ENCODE peak calls at places on chromosomes 6 and 20, in four cellular contexts. One of them, this sample, is unnamed.

GRCh38 chr6:79602859-79603258 is 28.3 kb upstream of the SH3BGRL2 start:
- DNase-seq in endothelial cell: no peak
- DNase-seq in memory B cell: no peak
- DNase-seq in neural progenitor cell: no peak
- DNase-seq in this sample: no peak

GRCh38 chr6:129748212-129748900 is 38.4 kb upstream of the ARHGAP18 start:
- DNase-seq in endothelial cell: no peak
- DNase-seq in neural progenitor cell: no peak
- DNase-seq in memory B cell: peak
- DNase-seq in this sample: no peak

GRCh38 chr6:90197854-90198496 is 98.7 kb downstream of the BACH2 start:
- DNase-seq in neural progenitor cell: peak
- DNase-seq in endothelial cell: no peak
- DNase-seq in memory B cell: no peak
- DNase-seq in this sample: peak

GRCh38 chr6:26536571-26537159 is 1.5 kb upstream of the HMGN4 start:
- DNase-seq in neural progenitor cell: peak
- DNase-seq in endothelial cell: peak
- DNase-seq in memory B cell: no peak
- DNase-seq in this sample: no peak

GRCh38 chr6:96301023-96301422 is 220.6 kb upstream of the UFL1 start:
- DNase-seq in memory B cell: no peak
- DNase-seq in neural progenitor cell: no peak
- DNase-seq in endothelial cell: no peak
- DNase-seq in this sample: no peak

GRCh38 chr20:38139919-38140753 is 24.9 kb downstream of the TGM2 start:
- DNase-seq in neural progenitor cell: no peak
- DNase-seq in endothelial cell: no peak
- DNase-seq in memory B cell: no peak
- DNase-seq in this sample: no peak

GRCh38 chr6:5510331-5510730 is 249.0 kb downstream of the FARS2 start:
- DNase-seq in endothelial cell: no peak
- DNase-seq in memory B cell: no peak
- DNase-seq in neural progenitor cell: no peak
- DNase-seq in this sample: no peak

GRCh38 chr20:58374027-58374850 is 14.8 kb upstream of the VAPB start:
- DNase-seq in endothelial cell: no peak
- DNase-seq in memory B cell: no peak
- DNase-seq in neural progenitor cell: peak
- DNase-seq in this sample: no peak

GRCh38 chr20:56724246-56724757 is 95.2 kb downstream of the TFAP2C start:
- DNase-seq in neural progenitor cell: no peak
- DNase-seq in memory B cell: no peak
- DNase-seq in endothelial cell: no peak
- DNase-seq in this sample: no peak

GRCh38 chr20:61835301-61835700 is 230.4 kb downstream of the TAF4 start:
- DNase-seq in endothelial cell: no peak
- DNase-seq in neural progenitor cell: no peak
- DNase-seq in memory B cell: no peak
- DNase-seq in this sample: no peak

GRCh38 chr6:31621320-31621939 is 915 bp downstream of the PRRC2A start:
- DNase-seq in endothelial cell: no peak
- DNase-seq in memory B cell: no peak
- DNase-seq in neural progenitor cell: no peak
- DNase-seq in this sample: no peak

GRCh38 chr20:7090001-7090400 is 322.5 kb downstream of the BMP2 start:
- DNase-seq in neural progenitor cell: no peak
- DNase-seq in endothelial cell: no peak
- DNase-seq in memory B cell: no peak
- DNase-seq in this sample: no peak

GRCh38 chr6:147033267-147033666 is 170.9 kb upstream of the STXBP5 start:
- DNase-seq in memory B cell: no peak
- DNase-seq in endothelial cell: no peak
- DNase-seq in neural progenitor cell: peak
- DNase-seq in this sample: no peak